ENCODE peak calls at places on chromosomes 5 and 9, in six cellular contexts. X, T, D, K, Z and R are unnamed samples.

GRCh38 chr9:68694125-68694524 is 10.9 kb upstream of the PIP5K1B start:
- DNase-seq in Z (no peak), T (no peak), K (no peak), D (no peak), X (no peak), R (no peak)

GRCh38 chr5:125348936-125349335 is 602.5 kb upstream of the ZNF608 start:
- DNase-seq in Z (no peak), T (no peak), X (no peak), K (no peak), D (no peak), R (no peak)

GRCh38 chr5:100430268-100430900 is 104.8 kb upstream of the FAM174A start:
- DNase-seq in T (peak; percentile 52), K (peak; percentile 58), Z (peak; percentile 35), X (peak; percentile 67), D (peak; percentile 39), R (no peak)

GRCh38 chr5:111364992-111365391 is 140.8 kb downstream of the CAMK4 start:
- DNase-seq in K (peak; percentile 60), Z (no peak), X (peak; percentile 45), T (no peak), D (no peak), R (no peak)

GRCh38 chr9:101242651-101243050 is 142.2 kb downstream of the BAAT start:
- DNase-seq in Z (no peak), T (no peak), D (no peak), K (no peak), X (no peak), R (no peak)

GRCh38 chr5:168301593-168302388 is 10.3 kb downstream of the WWC1 start:
- DNase-seq in D (peak; percentile 98), T (no peak), Z (peak; percentile 50), K (no peak), X (peak; percentile 70), R (no peak)

GRCh38 chr5:54357371-54358058 is 47.1 kb upstream of the ARL15 start:
- DNase-seq in Z (no peak), T (no peak), K (no peak), X (peak; percentile 39), D (no peak), R (no peak)

GRCh38 chr9:120434532-120434931 is 145.4 kb downstream of the CDK5RAP2 start:
- DNase-seq in Z (no peak), X (peak; percentile 78), T (no peak), K (no peak), D (no peak), R (no peak)

GRCh38 chr9:19173598-19174125 is 46.4 kb upstream of the PLIN2 start:
- DNase-seq in Z (no peak), K (no peak), X (no peak), D (peak; percentile 26), T (no peak), R (no peak)

GRCh38 chr5:107519900-107520354 is 150.8 kb downstream of the EFNA5 start:
- DNase-seq in K (peak; percentile 57), Z (no peak), D (no peak), T (no peak), X (peak; percentile 4), R (no peak)

GRCh38 chr5:123879071-123879470 is 367.1 kb downstream of the CSNK1G3 start:
- DNase-seq in X (no peak), T (no peak), D (no peak), Z (no peak), K (peak; percentile 21), R (no peak)

GRCh38 chr5:160047362-160047761 is 38.4 kb downstream of the TTC1 start:
- DNase-seq in D (no peak), Z (no peak), X (no peak), T (no peak), K (no peak), R (no peak)

GRCh38 chr9:135335691-135336181 is 143.8 kb upstream of the PPP1R26 start:
- DNase-seq in K (no peak), Z (peak; percentile 14), D (no peak), X (no peak), T (no peak), R (no peak)

GRCh38 chr9:124790301-124790700 is 13.4 kb downstream of the OLFML2A start:
- DNase-seq in Z (no peak), D (no peak), T (peak; percentile 7), X (no peak), K (no peak), R (no peak)

GRCh38 chr5:35575578-35575977 is 42.1 kb upstream of the SPEF2 start:
- DNase-seq in Z (no peak), T (no peak), X (no peak), K (no peak), D (no peak), R (no peak)

GRCh38 chr5:151740336-151740942 is 18.0 kb downstream of the ATOX1 start:
- DNase-seq in X (peak; percentile 98), D (peak; percentile 48), T (peak; percentile 62), Z (peak; percentile 69), K (peak; percentile 77), R (no peak)

GRCh38 chr5:43389679-43390329 is 22.4 kb downstream of the CCL28 start:
- DNase-seq in T (peak; percentile 57), D (peak; percentile 81), X (peak; percentile 93), K (peak; percentile 84), Z (peak; percentile 42), R (peak; percentile 71)

GRCh38 chr9:34047864-34048729 is 590 bp downstream of the UBAP2 start:
- DNase-seq in Z (peak; percentile 49), T (peak; percentile 68), K (peak; percentile 52), D (peak; percentile 46), X (peak; percentile 62), R (peak; percentile 62)

GRCh38 chr9:16515879-16516289 is 354.6 kb downstream of the BNC2 start:
- DNase-seq in T (no peak), Z (no peak), X (peak; percentile 79), K (peak; percentile 72), D (no peak), R (no peak)

GRCh38 chr9:94805585-94805984 is 79.1 kb downstream of the AOPEP start:
- DNase-seq in Z (no peak), K (no peak), T (no peak), D (peak; percentile 86), X (peak; percentile 96), R (peak; percentile 71)

GRCh38 chr9:2059131-2059929 is 44.2 kb downstream of the SMARCA2 start:
- DNase-seq in D (no peak), T (no peak), K (no peak), X (peak; percentile 16), Z (no peak), R (no peak)

GRCh38 chr9:129887210-129888084 is 52.2 kb downstream of the USP20 start:
- DNase-seq in X (peak; percentile 78), Z (no peak), K (no peak), T (peak; percentile 85), D (peak; percentile 42), R (no peak)

GRCh38 chr5:125225424-125225823 is 479.0 kb upstream of the ZNF608 start:
- DNase-seq in X (no peak), K (no peak), T (no peak), Z (no peak), D (no peak), R (no peak)

GRCh38 chr5:10036136-10036535 is 213.6 kb downstream of the ATPSCKMT start:
- DNase-seq in Z (no peak), D (no peak), T (no peak), X (peak; percentile 68), K (no peak), R (no peak)

GRCh38 chr9:124257070-124257864 is 482 bp upstream of the NEK6 start:
- DNase-seq in K (peak; percentile 33), Z (no peak), X (peak; percentile 47), T (peak; percentile 37), D (no peak), R (no peak)

GRCh38 chr5:172453986-172454354 is 355 bp downstream of the SH3PXD2B start:
- DNase-seq in T (no peak), X (peak; percentile 61), D (no peak), Z (no peak), K (peak; percentile 82), R (no peak)

DNA sequence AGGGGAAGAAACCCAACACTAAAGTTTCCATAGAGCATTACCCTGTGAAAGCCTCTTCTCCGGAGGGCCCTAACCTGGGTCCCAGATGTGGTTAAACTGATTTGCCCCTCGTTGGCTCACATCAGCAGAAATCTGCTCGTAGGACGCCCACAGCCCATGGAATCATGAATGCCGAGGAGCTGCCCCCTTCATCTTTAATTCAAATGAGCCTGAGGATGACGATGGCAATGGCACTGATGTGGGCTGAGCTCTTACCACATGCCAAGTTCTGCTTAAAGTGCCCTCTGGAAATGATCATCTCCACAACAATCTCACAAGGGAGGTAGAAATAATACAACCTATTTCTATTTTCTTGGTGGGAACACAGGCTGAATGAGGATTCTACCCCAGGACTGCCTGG is 183.3 kb downstream of the FSTL4 start:
- DNase-seq in X (no peak), K (no peak), D (no peak), T (no peak), Z (no peak), R (no peak)
- H3K27ac ChIP-seq in X (no peak overlapping the region), K (no peak overlapping the region), D (no peak overlapping the region), T (no peak overlapping the region), Z (no peak overlapping the region), R (no peak overlapping the region)

GRCh38 chr5:73370076-73370475 is 78.5 kb downstream of the FOXD1 start:
- DNase-seq in T (no peak), D (no peak), Z (no peak), X (peak; percentile 39), K (no peak), R (no peak)
- H3K27ac ChIP-seq in T (no peak overlapping the region), D (no peak overlapping the region), Z (no peak overlapping the region), X (peak overlapping the region; percentile 93), K (no peak overlapping the region), R (no peak overlapping the region)

GRCh38 chr9:114364123-114364522 is 23.7 kb downstream of the AKNA start:
- DNase-seq in K (no peak), D (no peak), Z (no peak), X (peak; percentile 89), T (no peak), R (no peak)
- H3K27ac ChIP-seq in K (no peak overlapping the region), D (no peak overlapping the region), Z (peak overlapping the region; percentile 63), X (peak overlapping the region; percentile 82), T (no peak overlapping the region), R (peak overlapping the region; percentile 12)

DNA sequence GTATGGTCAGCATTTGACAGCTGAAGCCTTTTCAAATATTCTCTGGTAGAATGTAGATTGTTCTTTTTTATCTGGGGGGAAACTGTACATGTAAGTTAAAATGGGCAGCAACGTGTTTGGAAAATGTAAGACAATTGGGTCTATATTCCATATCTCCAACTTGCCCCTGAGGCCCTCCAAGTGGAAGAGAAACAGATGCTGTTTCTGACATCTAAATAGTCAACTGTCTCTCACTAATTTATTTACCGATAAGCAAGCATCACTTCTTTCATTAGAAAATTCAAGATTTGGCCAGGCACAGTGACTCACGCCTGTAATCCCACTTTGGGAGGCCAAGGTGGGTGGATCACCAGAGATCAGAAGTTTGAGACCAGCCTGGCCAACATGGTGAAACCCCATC is 120.2 kb upstream of the TBCA start:
- DNase-seq in X (no peak), D (no peak), T (no peak), K (no peak), Z (no peak), R (no peak)
- H3K27ac ChIP-seq in X (no peak overlapping the region), D (no peak overlapping the region), T (no peak overlapping the region), K (no peak overlapping the region), Z (no peak overlapping the region), R (no peak overlapping the region)